ENCODE peak calls at places on chromosomes 5 and 9, in eight cellular contexts. One of them, this sample, is unnamed. For H3K4me1, the result is how much of the 10 kb centered on the place peaks cover.

GRCh38 chr9:32704343-32704742 is 68.9 kb upstream of the TAF1L start:
- DNase-seq in lower lobe of right lung: no peak
- DNase-seq in CD4-positive, alpha-beta memory T cell: no peak
- DNase-seq in lung: no peak
- DNase-seq in uterus: no peak
- DNase-seq in left ventricle myocardium inferior: no peak
- DNase-seq in NT2/D1: no peak
- DNase-seq in GM23248: no peak
- DNase-seq in this sample: no peak

GRCh38 chr5:162230348-162230747 is 162.8 kb downstream of the GABRG2 start:
- DNase-seq in GM23248: no peak
- DNase-seq in lower lobe of right lung: no peak
- DNase-seq in NT2/D1: no peak
- DNase-seq in CD4-positive, alpha-beta memory T cell: no peak
- DNase-seq in left ventricle myocardium inferior: no peak
- DNase-seq in uterus: no peak
- DNase-seq in lung: no peak
- DNase-seq in this sample: no peak

GRCh38 chr5:175417384-175417783 is 26.6 kb downstream of the DRD1 start:
- DNase-seq in NT2/D1: no peak
- DNase-seq in lung: no peak
- DNase-seq in uterus: no peak
- DNase-seq in lower lobe of right lung: no peak
- DNase-seq in CD4-positive, alpha-beta memory T cell: no peak
- DNase-seq in GM23248: no peak
- DNase-seq in left ventricle myocardium inferior: no peak
- DNase-seq in this sample: no peak

GRCh38 chr5:91031396-91031741 is 351.7 kb downstream of the ARRDC3 start:
- DNase-seq in lower lobe of right lung: no peak
- DNase-seq in left ventricle myocardium inferior: no peak
- DNase-seq in GM23248: no peak
- DNase-seq in uterus: no peak
- DNase-seq in NT2/D1: no peak
- DNase-seq in lung: no peak
- DNase-seq in CD4-positive, alpha-beta memory T cell: no peak
- DNase-seq in this sample: no peak

GRCh38 chr5:128074171-128074570 is 9.4 kb upstream of the SLC12A2 start:
- DNase-seq in NT2/D1: no peak
- DNase-seq in uterus: no peak
- DNase-seq in left ventricle myocardium inferior: no peak
- DNase-seq in lower lobe of right lung: no peak
- DNase-seq in GM23248: no peak
- DNase-seq in lung: no peak
- DNase-seq in CD4-positive, alpha-beta memory T cell: no peak
- DNase-seq in this sample: no peak

GRCh38 chr9:113446323-113446740 is 17.2 kb upstream of the RGS3 start:
- DNase-seq in uterus: no peak
- DNase-seq in lung: no peak
- DNase-seq in left ventricle myocardium inferior: no peak
- DNase-seq in CD4-positive, alpha-beta memory T cell: no peak
- DNase-seq in lower lobe of right lung: no peak
- DNase-seq in GM23248: peak
- DNase-seq in NT2/D1: no peak
- DNase-seq in this sample: peak

GRCh38 chr9:16119261-16119660 is 566.4 kb downstream of the CCDC171 start:
- DNase-seq in NT2/D1: no peak
- DNase-seq in left ventricle myocardium inferior: no peak
- DNase-seq in lower lobe of right lung: no peak
- DNase-seq in GM23248: no peak
- DNase-seq in CD4-positive, alpha-beta memory T cell: no peak
- DNase-seq in lung: no peak
- DNase-seq in uterus: no peak
- DNase-seq in this sample: no peak

GRCh38 chr9:100082786-100083185 is 16.0 kb downstream of the ERP44 start:
- DNase-seq in NT2/D1: no peak
- DNase-seq in GM23248: peak
- DNase-seq in left ventricle myocardium inferior: no peak
- DNase-seq in lung: no peak
- DNase-seq in uterus: no peak
- DNase-seq in lower lobe of right lung: no peak
- DNase-seq in CD4-positive, alpha-beta memory T cell: no peak
- DNase-seq in this sample: no peak

GRCh38 chr5:134845335-134845851 is 375 bp upstream of the C5orf24 start:
- DNase-seq in uterus: no peak
- DNase-seq in NT2/D1: no peak
- DNase-seq in lower lobe of right lung: no peak
- DNase-seq in CD4-positive, alpha-beta memory T cell: peak
- DNase-seq in lung: no peak
- DNase-seq in left ventricle myocardium inferior: no peak
- DNase-seq in GM23248: peak
- DNase-seq in this sample: no peak

GRCh38 chr9:77847626-77848025 is 184.0 kb downstream of the GNAQ start:
- DNase-seq in GM23248: no peak
- DNase-seq in uterus: no peak
- DNase-seq in lung: no peak
- DNase-seq in left ventricle myocardium inferior: no peak
- DNase-seq in NT2/D1: no peak
- DNase-seq in lower lobe of right lung: no peak
- DNase-seq in CD4-positive, alpha-beta memory T cell: no peak
- DNase-seq in this sample: no peak

GRCh38 chr9:77848428-77848827 is 183.2 kb downstream of the GNAQ start:
- DNase-seq in GM23248: peak
- DNase-seq in uterus: no peak
- DNase-seq in CD4-positive, alpha-beta memory T cell: no peak
- DNase-seq in NT2/D1: no peak
- DNase-seq in lung: no peak
- DNase-seq in lower lobe of right lung: no peak
- DNase-seq in left ventricle myocardium inferior: no peak
- DNase-seq in this sample: no peak

GRCh38 chr9:77844415-77844814 is 187.2 kb downstream of the GNAQ start:
- DNase-seq in lower lobe of right lung: no peak
- DNase-seq in left ventricle myocardium inferior: no peak
- DNase-seq in lung: no peak
- DNase-seq in uterus: no peak
- DNase-seq in CD4-positive, alpha-beta memory T cell: no peak
- DNase-seq in GM23248: no peak
- DNase-seq in NT2/D1: no peak
- DNase-seq in this sample: no peak

GRCh38 chr9:77848897-77849296 is 182.7 kb downstream of the GNAQ start:
- DNase-seq in left ventricle myocardium inferior: peak
- DNase-seq in uterus: peak
- DNase-seq in lower lobe of right lung: peak
- DNase-seq in CD4-positive, alpha-beta memory T cell: no peak
- DNase-seq in NT2/D1: no peak
- DNase-seq in lung: peak
- DNase-seq in GM23248: peak
- DNase-seq in this sample: peak

DNA sequence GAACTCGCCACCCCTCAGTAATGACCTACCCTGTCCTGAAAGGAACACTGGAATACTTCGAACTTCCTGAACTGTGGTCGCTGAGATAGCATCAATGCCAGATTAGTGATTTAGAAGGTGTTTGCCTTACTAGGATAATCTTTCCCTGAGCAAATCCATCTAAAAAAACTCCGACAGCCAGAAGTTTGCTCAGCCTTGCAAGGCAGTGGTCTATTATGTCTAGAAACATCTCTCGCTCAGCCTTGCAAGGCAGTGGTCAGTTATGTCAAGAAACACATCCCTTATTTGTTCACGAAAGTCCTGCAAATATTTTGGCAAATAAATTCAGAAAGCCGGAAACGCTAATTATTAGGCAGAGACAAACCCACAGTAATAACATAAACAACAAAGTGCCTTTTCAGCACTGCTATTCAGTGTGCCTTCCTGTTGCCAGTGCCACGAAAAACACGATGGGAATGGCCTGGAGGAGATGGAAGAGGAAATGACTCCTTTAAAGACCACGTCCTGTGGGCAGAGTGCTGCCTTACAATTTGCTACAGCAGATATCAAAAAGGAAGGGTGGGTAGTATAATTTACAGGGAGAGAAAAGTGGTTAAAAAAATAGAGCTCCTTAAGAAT is 184.5 kb downstream of the GNAQ start:
- DNase-seq in lower lobe of right lung: no peak
- DNase-seq in lung: no peak
- DNase-seq in uterus: no peak
- DNase-seq in NT2/D1: no peak
- DNase-seq in CD4-positive, alpha-beta memory T cell: no peak
- DNase-seq in GM23248: no peak
- DNase-seq in left ventricle myocardium inferior: no peak
- DNase-seq in this sample: no peak
- H3K4me1 ChIP-seq in lower lobe of right lung: half or more
- H3K4me1 ChIP-seq in lung: under half
- H3K4me1 ChIP-seq in uterus: under half
- H3K4me1 ChIP-seq in NT2/D1: under half
- H3K4me1 ChIP-seq in CD4-positive, alpha-beta memory T cell: under half
- H3K4me1 ChIP-seq in GM23248: under half
- H3K4me1 ChIP-seq in left ventricle myocardium inferior: half or more
- H3K4me1 ChIP-seq in this sample: under half

DNA sequence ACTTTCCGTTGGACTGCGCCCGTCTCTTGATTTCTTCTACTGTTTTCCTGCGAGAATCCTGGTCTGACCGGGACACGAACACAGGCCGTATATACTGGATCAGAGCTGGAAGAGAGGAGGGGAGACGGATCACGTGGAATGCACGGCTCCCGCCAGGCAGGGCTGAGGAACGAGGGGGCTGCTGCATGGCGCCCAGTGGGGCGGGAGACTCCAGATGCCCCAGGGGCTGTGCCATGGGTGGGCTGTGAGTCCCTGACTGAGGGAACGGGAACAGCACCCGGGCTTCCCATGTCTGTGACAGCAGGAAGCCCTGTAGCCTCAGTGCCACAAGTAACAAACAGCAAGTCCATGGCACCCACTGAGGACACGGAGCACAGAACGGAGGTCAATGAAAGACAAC is 34.0 kb downstream of the LPCAT1 start:
- DNase-seq in GM23248: no peak
- DNase-seq in lung: no peak
- DNase-seq in NT2/D1: no peak
- DNase-seq in lower lobe of right lung: no peak
- DNase-seq in left ventricle myocardium inferior: no peak
- DNase-seq in CD4-positive, alpha-beta memory T cell: no peak
- DNase-seq in uterus: no peak
- DNase-seq in this sample: no peak
- H3K4me1 ChIP-seq in GM23248: under half
- H3K4me1 ChIP-seq in lung: under half
- H3K4me1 ChIP-seq in NT2/D1: under half
- H3K4me1 ChIP-seq in lower lobe of right lung: under half
- H3K4me1 ChIP-seq in left ventricle myocardium inferior: under half
- H3K4me1 ChIP-seq in CD4-positive, alpha-beta memory T cell: under half
- H3K4me1 ChIP-seq in uterus: under half
- H3K4me1 ChIP-seq in this sample: under half

GRCh38 chr9:95015569-95015968 is 289.1 kb downstream of the AOPEP start:
- DNase-seq in left ventricle myocardium inferior: no peak
- DNase-seq in lower lobe of right lung: no peak
- DNase-seq in GM23248: no peak
- DNase-seq in lung: no peak
- DNase-seq in uterus: no peak
- DNase-seq in CD4-positive, alpha-beta memory T cell: no peak
- DNase-seq in NT2/D1: no peak
- DNase-seq in this sample: no peak
- H3K4me1 ChIP-seq in left ventricle myocardium inferior: half or more
- H3K4me1 ChIP-seq in lower lobe of right lung: half or more
- H3K4me1 ChIP-seq in GM23248: half or more
- H3K4me1 ChIP-seq in lung: under half
- H3K4me1 ChIP-seq in uterus: under half
- H3K4me1 ChIP-seq in CD4-positive, alpha-beta memory T cell: under half
- H3K4me1 ChIP-seq in NT2/D1: under half
- H3K4me1 ChIP-seq in this sample: half or more

GRCh38 chr5:5542654-5543053 is 120.2 kb downstream of the ICE1 start:
- DNase-seq in lower lobe of right lung: no peak
- DNase-seq in uterus: no peak
- DNase-seq in CD4-positive, alpha-beta memory T cell: no peak
- DNase-seq in NT2/D1: no peak
- DNase-seq in GM23248: no peak
- DNase-seq in lung: no peak
- DNase-seq in left ventricle myocardium inferior: no peak
- DNase-seq in this sample: no peak
- H3K4me1 ChIP-seq in lower lobe of right lung: under half
- H3K4me1 ChIP-seq in uterus: under half
- H3K4me1 ChIP-seq in CD4-positive, alpha-beta memory T cell: under half
- H3K4me1 ChIP-seq in NT2/D1: under half
- H3K4me1 ChIP-seq in GM23248: under half
- H3K4me1 ChIP-seq in lung: under half
- H3K4me1 ChIP-seq in left ventricle myocardium inferior: under half
- H3K4me1 ChIP-seq in this sample: under half

GRCh38 chr5:59037453-59038168 is 454.7 kb downstream of the RAB3C start:
- DNase-seq in uterus: no peak
- DNase-seq in CD4-positive, alpha-beta memory T cell: no peak
- DNase-seq in left ventricle myocardium inferior: no peak
- DNase-seq in lung: no peak
- DNase-seq in GM23248: no peak
- DNase-seq in NT2/D1: no peak
- DNase-seq in lower lobe of right lung: no peak
- DNase-seq in this sample: no peak

GRCh38 chr5:59036274-59036961 is 453.5 kb downstream of the RAB3C start:
- DNase-seq in CD4-positive, alpha-beta memory T cell: peak
- DNase-seq in lung: peak
- DNase-seq in NT2/D1: no peak
- DNase-seq in lower lobe of right lung: peak
- DNase-seq in left ventricle myocardium inferior: no peak
- DNase-seq in uterus: peak
- DNase-seq in GM23248: peak
- DNase-seq in this sample: peak

GRCh38 chr5:59038169-59039002 is 455.5 kb downstream of the RAB3C start:
- DNase-seq in left ventricle myocardium inferior: no peak
- DNase-seq in GM23248: peak
- DNase-seq in uterus: no peak
- DNase-seq in lung: no peak
- DNase-seq in CD4-positive, alpha-beta memory T cell: no peak
- DNase-seq in NT2/D1: no peak
- DNase-seq in lower lobe of right lung: no peak
- DNase-seq in this sample: no peak

GRCh38 chr5:59035681-59036080 is 452.8 kb downstream of the RAB3C start:
- DNase-seq in uterus: no peak
- DNase-seq in lower lobe of right lung: no peak
- DNase-seq in CD4-positive, alpha-beta memory T cell: no peak
- DNase-seq in NT2/D1: no peak
- DNase-seq in GM23248: no peak
- DNase-seq in lung: no peak
- DNase-seq in left ventricle myocardium inferior: no peak
- DNase-seq in this sample: no peak

GRCh38 chr5:59037041-59037440 is 454.2 kb downstream of the RAB3C start:
- DNase-seq in lung: no peak
- DNase-seq in NT2/D1: no peak
- DNase-seq in lower lobe of right lung: no peak
- DNase-seq in CD4-positive, alpha-beta memory T cell: no peak
- DNase-seq in left ventricle myocardium inferior: no peak
- DNase-seq in GM23248: no peak
- DNase-seq in uterus: no peak
- DNase-seq in this sample: no peak
- H3K4me1 ChIP-seq in lung: under half
- H3K4me1 ChIP-seq in NT2/D1: under half
- H3K4me1 ChIP-seq in lower lobe of right lung: under half
- H3K4me1 ChIP-seq in CD4-positive, alpha-beta memory T cell: half or more
- H3K4me1 ChIP-seq in left ventricle myocardium inferior: half or more
- H3K4me1 ChIP-seq in GM23248: half or more
- H3K4me1 ChIP-seq in uterus: under half
- H3K4me1 ChIP-seq in this sample: under half

GRCh38 chr9:133613396-133613795 is 4.2 kb upstream of the FAM163B start:
- DNase-seq in left ventricle myocardium inferior: peak
- DNase-seq in NT2/D1: no peak
- DNase-seq in lung: no peak
- DNase-seq in lower lobe of right lung: no peak
- DNase-seq in CD4-positive, alpha-beta memory T cell: no peak
- DNase-seq in uterus: no peak
- DNase-seq in GM23248: no peak
- DNase-seq in this sample: no peak
- H3K4me1 ChIP-seq in left ventricle myocardium inferior: under half
- H3K4me1 ChIP-seq in NT2/D1: under half
- H3K4me1 ChIP-seq in lung: under half
- H3K4me1 ChIP-seq in lower lobe of right lung: under half
- H3K4me1 ChIP-seq in CD4-positive, alpha-beta memory T cell: under half
- H3K4me1 ChIP-seq in uterus: under half
- H3K4me1 ChIP-seq in GM23248: under half
- H3K4me1 ChIP-seq in this sample: under half

This sample was measured in A549.